ENCODE peak calls at places on chromosome 3, in six cellular contexts. Y is K562, N is GM12878, B is GM12892, A is HepG2, P is SK-N-SH. D is an unnamed sample.

GRCh38 chr3:31509147-31509728 is 23.5 kb upstream of the STT3B start:
- DNase-seq in Y (no peak), N (no peak), B (no peak), A (no peak), P (no peak), D (no peak)

GRCh38 chr3:43926073-43926472 is 235.3 kb downstream of the ABHD5 start:
- DNase-seq in Y (no peak), N (no peak), B (no peak), A (no peak), P (no peak), D (no peak)

GRCh38 chr3:63385629-63386028 is 107.5 kb downstream of the SYNPR start:
- DNase-seq in Y (no peak), N (no peak), B (no peak), A (no peak), P (no peak), D (no peak)

GRCh38 chr3:23916152-23916885 is 471 bp downstream of the NKIRAS1 start:
- DNase-seq in Y (no peak), N (no peak), B (no peak), A (no peak), P (no peak), D (no peak)

GRCh38 chr3:190116551-190117067 is 4.1 kb downstream of the P3H2 start:
- DNase-seq in Y (no peak), N (no peak), B (no peak), A (no peak), P (no peak), D (no peak)

GRCh38 chr3:71035314-71035713 is 548.2 kb downstream of the FOXP1 start:
- DNase-seq in Y (no peak), N (no peak), B (no peak), A (no peak), P (no peak), D (no peak)

GRCh38 chr3:13537926-13538325 is 11.0 kb upstream of the FBLN2 start:
- DNase-seq in Y (peak; percentile 53), N (no peak), B (no peak), A (no peak), P (no peak), D (no peak)

GRCh38 chr3:13638927-13639326 is 90.0 kb downstream of the FBLN2 start:
- DNase-seq in Y (no peak), N (no peak), B (no peak), A (no peak), P (no peak), D (no peak)

GRCh38 chr3:194075802-194076460 is 60.0 kb upstream of the HES1 start:
- DNase-seq in Y (no peak), N (no peak), B (no peak), A (peak; percentile 86), P (no peak), D (no peak)

GRCh38 chr3:27568393-27568792 is 84.2 kb upstream of the SLC4A7 start:
- DNase-seq in Y (no peak), N (no peak), B (no peak), A (no peak), P (peak; percentile 58), D (no peak)

GRCh38 chr3:179100652-179101051 is 29.0 kb upstream of the ZMAT3 start:
- DNase-seq in Y (peak; percentile 13), N (no peak), B (no peak), A (no peak), P (no peak), D (no peak)

GRCh38 chr3:17175187-17175839 is 290.6 kb downstream of the PLCL2 start:
- DNase-seq in Y (no peak), N (no peak), B (no peak), A (no peak), P (no peak), D (no peak)

GRCh38 chr3:76107935-76108570 is 322.7 kb upstream of the ZNF717 start:
- DNase-seq in Y (peak; percentile 2), N (no peak), B (no peak), A (peak; percentile 1), P (peak; percentile 48), D (no peak)

GRCh38 chr3:189340680-189341460 is 169.1 kb downstream of the TPRG1 start:
- DNase-seq in Y (no peak), N (no peak), B (no peak), A (peak; percentile 24), P (no peak), D (no peak)

GRCh38 chr3:29275309-29275708 is 5.6 kb upstream of the RBMS3 start:
- DNase-seq in Y (no peak), N (no peak), B (no peak), A (no peak), P (no peak), D (no peak)

GRCh38 chr3:22249658-22250057 is 498.6 kb upstream of the ZNF385D start:
- DNase-seq in Y (no peak), N (no peak), B (no peak), A (no peak), P (no peak), D (no peak)

GRCh38 chr3:90011136-90011535 is 903.7 kb downstream of the EPHA3 start:
- DNase-seq in Y (no peak), N (no peak), B (no peak), A (no peak), P (no peak), D (no peak)

GRCh38 chr3:149376728-149377407 is 581 bp downstream of the TM4SF1 start:
- DNase-seq in Y (no peak), N (no peak), B (no peak), A (no peak), P (no peak), D (no peak)

DNA sequence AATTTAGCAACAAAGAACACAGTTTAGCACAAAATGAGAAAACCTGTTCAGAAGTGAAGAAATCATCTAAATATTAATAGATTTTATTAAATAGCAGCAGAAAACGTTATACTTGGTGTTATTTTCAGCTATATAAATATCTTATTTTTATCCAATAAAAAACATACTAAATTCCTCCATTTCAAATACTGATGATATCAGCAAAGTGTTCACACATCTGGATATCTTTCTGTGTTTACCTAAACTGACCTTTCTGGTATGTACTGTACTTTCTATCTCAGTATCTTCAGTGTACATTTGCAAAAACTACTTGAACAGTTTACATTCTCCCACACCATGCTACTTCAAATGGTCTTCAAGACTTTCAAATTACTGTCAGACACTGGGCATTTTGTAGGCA is 179.9 kb downstream of the ZBTB20 start:
- DNase-seq in Y (no peak), N (no peak), B (no peak), A (no peak), P (no peak), D (no peak)
- TF ChIP-seq TAF1 in Y (no peak), N (no peak), B (no peak), A (no peak), P (no peak), D (no peak)

DNA sequence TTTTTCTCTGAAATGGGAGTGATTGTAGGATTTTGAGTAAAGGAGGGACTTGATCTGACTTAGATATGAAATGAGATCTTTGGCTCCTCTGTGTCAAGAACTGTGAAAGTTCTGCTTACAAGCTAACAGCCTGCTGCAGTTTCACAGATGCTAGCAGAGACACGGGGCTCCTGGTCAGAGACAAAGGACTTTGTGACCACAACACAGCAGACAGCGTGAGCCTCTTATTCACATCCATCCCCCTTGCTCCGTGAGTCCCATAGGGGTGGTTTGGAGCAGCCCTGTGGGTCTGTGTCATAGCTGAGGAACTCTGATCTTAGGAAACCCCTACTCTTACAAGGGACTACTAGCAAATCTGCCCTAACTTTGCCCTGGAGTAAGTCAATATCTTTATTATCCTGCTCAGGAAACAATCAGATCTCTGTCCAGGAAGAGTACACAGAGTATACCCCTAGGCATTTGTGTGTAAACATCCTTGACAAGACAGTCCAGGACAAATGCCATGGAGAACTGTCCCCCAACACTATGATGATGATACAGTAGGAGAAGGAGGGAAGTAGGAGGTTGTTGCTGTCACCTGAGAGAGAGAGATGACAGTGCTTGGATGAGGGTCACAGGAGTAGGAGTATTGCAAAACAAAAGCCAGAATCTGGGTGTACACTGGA is 80.0 kb downstream of the CLSTN2 start:
- DNase-seq in Y (no peak), N (no peak), B (no peak), A (no peak), P (no peak), D (no peak)
- TF ChIP-seq POLR2AphosphoS5 in Y (no peak), N (no peak), B (no peak), A (no peak), P (no peak), D (no peak)

DNA sequence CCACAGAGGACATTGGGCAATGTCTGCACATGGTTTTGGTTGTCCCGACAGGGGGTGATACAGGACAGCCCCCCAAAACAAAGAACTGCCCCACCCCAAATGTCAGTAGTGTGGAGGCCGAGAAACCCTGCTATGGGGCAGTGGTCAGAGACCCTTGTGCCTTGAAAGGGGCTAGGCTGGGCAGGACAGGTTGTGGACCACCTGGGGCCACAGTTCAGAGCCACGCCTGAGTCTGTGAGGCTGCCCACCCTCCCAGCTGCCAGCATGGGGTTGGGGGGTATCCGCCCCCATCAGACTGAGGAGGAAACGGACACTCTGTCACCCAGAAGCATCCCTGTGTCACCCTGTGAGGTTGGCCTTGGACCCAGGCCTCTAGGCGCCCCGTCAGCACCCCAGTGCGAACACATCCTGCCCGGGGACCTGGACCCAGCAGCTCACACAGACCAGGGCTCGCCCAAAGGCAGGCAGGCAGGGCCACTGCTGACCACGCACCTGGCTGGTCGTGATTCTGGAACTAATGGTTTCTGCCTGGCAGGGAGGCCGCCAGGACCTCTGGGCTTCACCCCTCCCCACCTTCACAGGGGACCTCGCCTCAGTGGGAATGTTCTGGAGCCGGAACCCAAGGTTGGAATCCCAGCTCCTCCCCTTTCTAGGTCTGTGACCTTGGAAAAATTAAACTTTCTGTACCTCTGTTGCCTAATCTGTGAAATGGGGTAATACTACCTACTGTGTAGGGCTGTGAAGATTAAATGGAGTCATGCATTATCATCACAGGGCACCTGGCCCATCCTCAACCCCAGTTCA is 1.4 kb downstream of the SLC41A3 start:
- DNase-seq in Y (no peak), N (no peak), B (no peak), A (no peak), P (no peak), D (no peak)
- TF ChIP-seq TAF1 in Y (no peak), N (no peak), B (no peak), A (no peak), P (no peak), D (no peak)

GRCh38 chr3:38601971-38602550 is 47.4 kb downstream of the SCN5A start:
- DNase-seq in Y (no peak), N (no peak), B (no peak), A (no peak), P (peak; percentile 75), D (no peak)

GRCh38 chr3:38600551-38600950 is 48.9 kb downstream of the SCN5A start:
- DNase-seq in Y (no peak), N (no peak), B (no peak), A (no peak), P (no peak), D (no peak)

GRCh38 chr3:38603731-38604131 is 45.8 kb downstream of the SCN5A start:
- DNase-seq in Y (no peak), N (no peak), B (no peak), A (no peak), P (no peak), D (no peak)

GRCh38 chr3:38604246-38604645 is 45.2 kb downstream of the SCN5A start:
- DNase-seq in Y (no peak), N (no peak), B (no peak), A (no peak), P (no peak), D (no peak)

DNA sequence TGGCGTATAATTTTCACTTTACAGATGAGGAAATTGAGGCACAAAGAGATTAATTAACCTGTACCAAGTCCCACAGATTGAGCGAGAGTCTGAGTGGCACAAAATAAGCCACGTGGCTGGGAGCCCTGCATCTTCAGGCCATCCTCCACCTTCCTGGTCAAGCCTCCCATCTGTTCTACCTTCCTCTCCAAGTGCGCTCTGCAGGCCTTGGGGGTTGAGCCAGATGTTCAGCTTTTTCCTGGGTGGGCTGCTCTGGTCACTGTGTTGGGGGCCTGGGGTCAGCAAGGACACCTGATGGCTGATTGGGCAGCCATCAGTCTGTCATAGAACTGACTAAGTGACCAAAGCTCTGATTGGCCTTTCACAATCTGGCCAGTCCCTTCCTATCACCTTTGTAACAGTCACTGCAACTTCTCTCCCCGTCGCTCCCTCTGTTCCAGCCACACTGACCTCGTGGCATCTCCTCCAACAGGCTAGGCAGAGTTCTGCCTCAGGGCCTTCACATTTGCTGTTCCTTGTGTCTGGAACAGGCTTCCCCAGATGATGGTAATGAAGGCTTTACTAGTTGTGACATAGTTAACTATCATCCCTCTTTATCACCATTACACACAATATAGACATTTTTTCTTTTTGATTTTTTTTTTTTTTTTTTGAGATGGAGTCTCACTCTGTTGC is 46.8 kb downstream of the SCN5A start:
- DNase-seq in Y (no peak), N (no peak), B (no peak), A (no peak), P (no peak), D (no peak)
- TF ChIP-seq POLR2AphosphoS5 in Y (no peak), N (no peak), B (no peak), A (no peak), P (no peak), D (no peak)

D was measured in GM12891.